ENCODE peak calls at places on chromosomes 16 and 17, in eight cellular contexts. One of them, this sample, is unnamed.

GRCh38 chr16:89473791-89474414 is 16.5 kb downstream of the ANKRD11 start:
- DNase-seq in PC-9: peak; percentile 82
- DNase-seq in IMR-90: peak; percentile 56
- DNase-seq in body of pancreas: no peak
- DNase-seq in tibial artery: no peak
- DNase-seq in ascending aorta: no peak
- DNase-seq in CD8-positive, alpha-beta T cell: no peak
- DNase-seq in SK-N-SH: no peak
- DNase-seq in this sample: no peak

GRCh38 chr17:59963738-59964454 is 644 bp downstream of the RNFT1 start:
- DNase-seq in PC-9: peak; percentile 37
- DNase-seq in SK-N-SH: peak; percentile 62
- DNase-seq in tibial artery: peak; percentile 53
- DNase-seq in CD8-positive, alpha-beta T cell: peak; percentile 59
- DNase-seq in body of pancreas: peak; percentile 44
- DNase-seq in IMR-90: peak; percentile 69
- DNase-seq in ascending aorta: no peak
- DNase-seq in this sample: no peak

GRCh38 chr17:34313164-34313563 is 6.1 kb upstream of the CCL8 start:
- DNase-seq in tibial artery: no peak
- DNase-seq in SK-N-SH: no peak
- DNase-seq in PC-9: no peak
- DNase-seq in ascending aorta: no peak
- DNase-seq in IMR-90: peak; percentile 39
- DNase-seq in body of pancreas: no peak
- DNase-seq in CD8-positive, alpha-beta T cell: no peak
- DNase-seq in this sample: no peak

GRCh38 chr16:81841709-81842108 is 62.6 kb downstream of the PLCG2 start:
- DNase-seq in CD8-positive, alpha-beta T cell: peak; percentile 11
- DNase-seq in SK-N-SH: no peak
- DNase-seq in tibial artery: no peak
- DNase-seq in PC-9: no peak
- DNase-seq in IMR-90: no peak
- DNase-seq in ascending aorta: no peak
- DNase-seq in body of pancreas: no peak
- DNase-seq in this sample: no peak

GRCh38 chr16:87922250-87922871 is 14.0 kb downstream of the CA5A start:
- DNase-seq in IMR-90: no peak
- DNase-seq in PC-9: no peak
- DNase-seq in ascending aorta: no peak
- DNase-seq in SK-N-SH: peak; percentile 66
- DNase-seq in body of pancreas: peak; percentile 53
- DNase-seq in tibial artery: no peak
- DNase-seq in CD8-positive, alpha-beta T cell: no peak
- DNase-seq in this sample: no peak

GRCh38 chr17:7858487-7858832 is 657 bp downstream of the CYB5D1 start:
- DNase-seq in PC-9: peak; percentile 45
- DNase-seq in body of pancreas: peak; percentile 49
- DNase-seq in ascending aorta: no peak
- DNase-seq in IMR-90: peak; percentile 44
- DNase-seq in CD8-positive, alpha-beta T cell: peak; percentile 22
- DNase-seq in tibial artery: no peak
- DNase-seq in SK-N-SH: no peak
- DNase-seq in this sample: no peak

GRCh38 chr17:50634915-50635719 is 436 bp downstream of the ABCC3 start:
- DNase-seq in tibial artery: no peak
- DNase-seq in ascending aorta: no peak
- DNase-seq in IMR-90: no peak
- DNase-seq in CD8-positive, alpha-beta T cell: no peak
- DNase-seq in body of pancreas: peak; percentile 43
- DNase-seq in PC-9: no peak
- DNase-seq in SK-N-SH: peak; percentile 85
- DNase-seq in this sample: no peak

GRCh38 chr17:83173997-83174858 is 94.8 kb downstream of the METRNL start:
- DNase-seq in tibial artery: no peak
- DNase-seq in ascending aorta: no peak
- DNase-seq in CD8-positive, alpha-beta T cell: no peak
- DNase-seq in PC-9: no peak
- DNase-seq in SK-N-SH: no peak
- DNase-seq in IMR-90: peak; percentile 21
- DNase-seq in body of pancreas: no peak
- DNase-seq in this sample: no peak

GRCh38 chr16:28504707-28505404 is 1.8 kb downstream of the IL27 start:
- DNase-seq in CD8-positive, alpha-beta T cell: no peak
- DNase-seq in SK-N-SH: no peak
- DNase-seq in tibial artery: no peak
- DNase-seq in IMR-90: no peak
- DNase-seq in ascending aorta: no peak
- DNase-seq in body of pancreas: no peak
- DNase-seq in PC-9: peak; percentile 97
- DNase-seq in this sample: no peak

GRCh38 chr17:6556121-6557039 is at the start of gene PITPNM3:
- DNase-seq in IMR-90: no peak
- DNase-seq in CD8-positive, alpha-beta T cell: no peak
- DNase-seq in ascending aorta: no peak
- DNase-seq in body of pancreas: peak; percentile 26
- DNase-seq in PC-9: no peak
- DNase-seq in tibial artery: no peak
- DNase-seq in SK-N-SH: peak; percentile 75
- DNase-seq in this sample: no peak

GRCh38 chr16:88132836-88133506 is 181.7 kb downstream of the BANP start:
- DNase-seq in ascending aorta: no peak
- DNase-seq in CD8-positive, alpha-beta T cell: no peak
- DNase-seq in PC-9: no peak
- DNase-seq in tibial artery: no peak
- DNase-seq in IMR-90: no peak
- DNase-seq in body of pancreas: no peak
- DNase-seq in SK-N-SH: peak; percentile 79
- DNase-seq in this sample: no peak

GRCh38 chr16:1309888-1310831 is 724 bp downstream of the UBE2I start:
- DNase-seq in PC-9: no peak
- DNase-seq in IMR-90: peak; percentile 45
- DNase-seq in ascending aorta: no peak
- DNase-seq in body of pancreas: no peak
- DNase-seq in tibial artery: peak; percentile 50
- DNase-seq in SK-N-SH: peak; percentile 67
- DNase-seq in CD8-positive, alpha-beta T cell: peak; percentile 62
- DNase-seq in this sample: no peak

GRCh38 chr17:62892870-62893338 is 73.1 kb upstream of the TANC2 start:
- DNase-seq in tibial artery: peak; percentile 53
- DNase-seq in PC-9: peak; percentile 95
- DNase-seq in IMR-90: peak; percentile 93
- DNase-seq in CD8-positive, alpha-beta T cell: peak; percentile 11
- DNase-seq in body of pancreas: no peak
- DNase-seq in SK-N-SH: no peak
- DNase-seq in ascending aorta: no peak
- DNase-seq in this sample: no peak

GRCh38 chr17:71987634-71988033 is 133.2 kb upstream of the SOX9 start:
- DNase-seq in body of pancreas: no peak
- DNase-seq in tibial artery: no peak
- DNase-seq in CD8-positive, alpha-beta T cell: no peak
- DNase-seq in SK-N-SH: no peak
- DNase-seq in PC-9: peak; percentile 38
- DNase-seq in ascending aorta: no peak
- DNase-seq in IMR-90: peak; percentile 21
- DNase-seq in this sample: no peak

GRCh38 chr16:52389045-52389444 is 157.9 kb downstream of the TOX3 start:
- DNase-seq in SK-N-SH: no peak
- DNase-seq in CD8-positive, alpha-beta T cell: no peak
- DNase-seq in PC-9: no peak
- DNase-seq in ascending aorta: no peak
- DNase-seq in IMR-90: no peak
- DNase-seq in tibial artery: no peak
- DNase-seq in body of pancreas: no peak
- DNase-seq in this sample: no peak

GRCh38 chr16:53131363-53132071 is 76.7 kb downstream of the CHD9 start:
- DNase-seq in CD8-positive, alpha-beta T cell: peak; percentile 47
- DNase-seq in PC-9: no peak
- DNase-seq in IMR-90: peak; percentile 31
- DNase-seq in SK-N-SH: peak; percentile 88
- DNase-seq in tibial artery: peak; percentile 75
- DNase-seq in body of pancreas: peak; percentile 72
- DNase-seq in ascending aorta: peak; percentile 43
- DNase-seq in this sample: no peak

GRCh38 chr17:40443196-40443987 is at the start of gene IGFBP4:
- DNase-seq in IMR-90: peak; percentile 71
- DNase-seq in body of pancreas: peak; percentile 79
- DNase-seq in ascending aorta: no peak
- DNase-seq in PC-9: peak; percentile 51
- DNase-seq in tibial artery: peak; percentile 79
- DNase-seq in SK-N-SH: peak; percentile 92
- DNase-seq in CD8-positive, alpha-beta T cell: peak; percentile 73
- DNase-seq in this sample: no peak

GRCh38 chr16:77276686-77277085 is 77.5 kb downstream of the SYCE1L start:
- DNase-seq in CD8-positive, alpha-beta T cell: no peak
- DNase-seq in PC-9: no peak
- DNase-seq in ascending aorta: no peak
- DNase-seq in SK-N-SH: no peak
- DNase-seq in body of pancreas: no peak
- DNase-seq in IMR-90: no peak
- DNase-seq in tibial artery: no peak
- DNase-seq in this sample: no peak

GRCh38 chr17:57489321-57489720 is 233.0 kb downstream of the MSI2 start:
- DNase-seq in body of pancreas: peak; percentile 29
- DNase-seq in PC-9: peak; percentile 5
- DNase-seq in IMR-90: no peak
- DNase-seq in ascending aorta: no peak
- DNase-seq in tibial artery: no peak
- DNase-seq in CD8-positive, alpha-beta T cell: no peak
- DNase-seq in SK-N-SH: no peak
- DNase-seq in this sample: no peak

GRCh38 chr16:57519796-57520360 is 16.5 kb downstream of the CCDC102A start:
- DNase-seq in IMR-90: peak; percentile 52
- DNase-seq in PC-9: no peak
- DNase-seq in SK-N-SH: peak; percentile 94
- DNase-seq in ascending aorta: no peak
- DNase-seq in tibial artery: peak; percentile 67
- DNase-seq in body of pancreas: peak; percentile 79
- DNase-seq in CD8-positive, alpha-beta T cell: peak; percentile 88
- DNase-seq in this sample: no peak

GRCh38 chr17:79574656-79575055 is 36.2 kb downstream of the RBFOX3 start:
- DNase-seq in SK-N-SH: no peak
- DNase-seq in body of pancreas: no peak
- DNase-seq in PC-9: no peak
- DNase-seq in tibial artery: no peak
- DNase-seq in IMR-90: no peak
- DNase-seq in CD8-positive, alpha-beta T cell: no peak
- DNase-seq in ascending aorta: no peak
- DNase-seq in this sample: no peak

GRCh38 chr17:49582789-49583188 is 7.1 kb downstream of the NXPH3 start:
- DNase-seq in body of pancreas: no peak
- DNase-seq in CD8-positive, alpha-beta T cell: no peak
- DNase-seq in SK-N-SH: peak; percentile 16
- DNase-seq in tibial artery: no peak
- DNase-seq in ascending aorta: no peak
- DNase-seq in PC-9: no peak
- DNase-seq in IMR-90: peak; percentile 33
- DNase-seq in this sample: no peak

GRCh38 chr17:44623070-44623725 is 33.1 kb upstream of the MEIOC start:
- DNase-seq in PC-9: no peak
- DNase-seq in IMR-90: no peak
- DNase-seq in tibial artery: no peak
- DNase-seq in CD8-positive, alpha-beta T cell: no peak
- DNase-seq in ascending aorta: no peak
- DNase-seq in body of pancreas: no peak
- DNase-seq in SK-N-SH: no peak
- DNase-seq in this sample: no peak

GRCh38 chr16:14015948-14016347 is 55.2 kb upstream of the MRTFB start:
- DNase-seq in CD8-positive, alpha-beta T cell: no peak
- DNase-seq in IMR-90: peak; percentile 90
- DNase-seq in tibial artery: peak; percentile 71
- DNase-seq in body of pancreas: peak; percentile 50
- DNase-seq in SK-N-SH: no peak
- DNase-seq in PC-9: peak; percentile 84
- DNase-seq in ascending aorta: no peak
- DNase-seq in this sample: no peak

GRCh38 chr16:87978127-87978526 is 26.9 kb downstream of the BANP start:
- DNase-seq in PC-9: no peak
- DNase-seq in tibial artery: no peak
- DNase-seq in IMR-90: no peak
- DNase-seq in body of pancreas: no peak
- DNase-seq in SK-N-SH: no peak
- DNase-seq in ascending aorta: no peak
- DNase-seq in CD8-positive, alpha-beta T cell: no peak
- DNase-seq in this sample: no peak

GRCh38 chr17:77163001-77163400 is 22.2 kb downstream of the SEC14L1 start:
- DNase-seq in SK-N-SH: no peak
- DNase-seq in PC-9: no peak
- DNase-seq in IMR-90: peak; percentile 19
- DNase-seq in CD8-positive, alpha-beta T cell: no peak
- DNase-seq in body of pancreas: no peak
- DNase-seq in tibial artery: no peak
- DNase-seq in ascending aorta: no peak
- DNase-seq in this sample: no peak
- H3K4me1 ChIP-seq in SK-N-SH: peaks cover 20% of the 10 kb centered on the region
- H3K4me1 ChIP-seq in PC-9: no peaks in the 10 kb centered on the region
- H3K4me1 ChIP-seq in IMR-90: peaks cover 17% of the 10 kb centered on the region
- H3K4me1 ChIP-seq in CD8-positive, alpha-beta T cell: peaks cover 18% of the 10 kb centered on the region
- H3K4me1 ChIP-seq in body of pancreas: peaks cover 52% of the 10 kb centered on the region
- H3K4me1 ChIP-seq in tibial artery: no peaks in the 10 kb centered on the region
- H3K4me1 ChIP-seq in ascending aorta: peaks cover 27% of the 10 kb centered on the region
- H3K4me1 ChIP-seq in this sample: peaks cover 12% of the 10 kb centered on the region

DNA sequence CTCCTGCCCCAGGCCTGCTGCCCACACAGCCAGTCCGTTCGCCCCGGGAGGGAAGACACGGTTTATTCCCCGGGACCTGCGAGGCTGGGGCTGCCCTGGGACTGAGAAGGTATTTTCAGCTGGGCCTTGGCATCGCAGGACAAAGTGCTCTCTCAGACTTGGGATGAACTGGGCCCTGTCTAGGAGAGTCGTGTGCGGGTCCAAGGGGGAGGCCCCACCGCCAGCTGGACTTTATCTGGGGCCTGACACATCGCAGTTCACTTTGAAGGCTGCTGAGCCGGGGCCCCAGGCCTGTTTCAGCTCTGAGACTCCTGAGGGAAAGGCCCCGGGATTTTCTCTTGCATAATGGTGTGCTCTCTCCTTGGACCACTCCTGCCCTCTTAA is 6.8 kb downstream of the CRISPLD2 start:
- DNase-seq in CD8-positive, alpha-beta T cell: no peak
- DNase-seq in PC-9: no peak
- DNase-seq in tibial artery: peak; percentile 60
- DNase-seq in ascending aorta: no peak
- DNase-seq in IMR-90: peak; percentile 72
- DNase-seq in body of pancreas: no peak
- DNase-seq in SK-N-SH: peak; percentile 73
- DNase-seq in this sample: no peak
- H3K4me1 ChIP-seq in CD8-positive, alpha-beta T cell: no peaks in the 10 kb centered on the region
- H3K4me1 ChIP-seq in PC-9: peaks cover 19% of the 10 kb centered on the region
- H3K4me1 ChIP-seq in tibial artery: no peaks in the 10 kb centered on the region
- H3K4me1 ChIP-seq in ascending aorta: peaks cover 5% of the 10 kb centered on the region
- H3K4me1 ChIP-seq in IMR-90: peaks cover 40% of the 10 kb centered on the region
- H3K4me1 ChIP-seq in body of pancreas: no peaks in the 10 kb centered on the region
- H3K4me1 ChIP-seq in SK-N-SH: peaks cover 28% of the 10 kb centered on the region
- H3K4me1 ChIP-seq in this sample: no peaks in the 10 kb centered on the region

GRCh38 chr16:67166035-67166882 is 1.7 kb downstream of the HSF4 start:
- DNase-seq in body of pancreas: no peak
- DNase-seq in CD8-positive, alpha-beta T cell: no peak
- DNase-seq in SK-N-SH: no peak
- DNase-seq in ascending aorta: no peak
- DNase-seq in IMR-90: no peak
- DNase-seq in PC-9: no peak
- DNase-seq in tibial artery: no peak
- DNase-seq in this sample: no peak
- H3K4me1 ChIP-seq in body of pancreas: peaks cover 66% of the 10 kb centered on the region
- H3K4me1 ChIP-seq in CD8-positive, alpha-beta T cell: peaks cover 47% of the 10 kb centered on the region
- H3K4me1 ChIP-seq in SK-N-SH: peaks cover 41% of the 10 kb centered on the region
- H3K4me1 ChIP-seq in ascending aorta: peaks cover 50% of the 10 kb centered on the region
- H3K4me1 ChIP-seq in IMR-90: peaks cover 36% of the 10 kb centered on the region
- H3K4me1 ChIP-seq in PC-9: peaks cover 17% of the 10 kb centered on the region
- H3K4me1 ChIP-seq in tibial artery: peaks cover 64% of the 10 kb centered on the region
- H3K4me1 ChIP-seq in this sample: peaks cover 13% of the 10 kb centered on the region

GRCh38 chr17:21291862-21292261 is 7.4 kb downstream of the MAP2K3 start:
- DNase-seq in tibial artery: no peak
- DNase-seq in body of pancreas: no peak
- DNase-seq in CD8-positive, alpha-beta T cell: no peak
- DNase-seq in ascending aorta: no peak
- DNase-seq in IMR-90: no peak
- DNase-seq in PC-9: no peak
- DNase-seq in SK-N-SH: no peak
- DNase-seq in this sample: no peak
- H3K4me1 ChIP-seq in tibial artery: peaks cover 35% of the 10 kb centered on the region
- H3K4me1 ChIP-seq in body of pancreas: peaks cover 58% of the 10 kb centered on the region
- H3K4me1 ChIP-seq in CD8-positive, alpha-beta T cell: peaks cover 29% of the 10 kb centered on the region
- H3K4me1 ChIP-seq in ascending aorta: peaks cover 40% of the 10 kb centered on the region
- H3K4me1 ChIP-seq in IMR-90: peaks cover 37% of the 10 kb centered on the region
- H3K4me1 ChIP-seq in PC-9: peaks cover 21% of the 10 kb centered on the region
- H3K4me1 ChIP-seq in SK-N-SH: peaks cover 69% of the 10 kb centered on the region
- H3K4me1 ChIP-seq in this sample: no peaks in the 10 kb centered on the region

This sample was measured in iPS DF 6.9.